ENCODE peak calls at places on chromosomes 6 and 20, in ten cellular contexts. A is Kasumi-1; T is Caki2; J is activated CD4-positive, alpha-beta T cell treated with anti-CD3 and anti-CD28 coated beads, Interleukin-2, amount 10 ng/mL, durations not matched to agents 24 days and 14 days; X is Peyer's patch; U is amygdala; R is amniotic stem cell; O is activated T-cell treated with anti-CD3 and anti-CD28 coated beads for 1 hour; W is A549; P is nucleus accumbens. G is an unnamed sample.

GRCh38 chr20:32651537-32651936 is 22.2 kb downstream of the C20orf203 start:
- DNase-seq in P (no peak), A (peak; percentile 31), U (no peak), O (no peak), T (no peak), W (no peak), X (no peak), R (no peak), J (no peak), G (no peak)

GRCh38 chr6:103081126-103081525 is 1687.6 kb downstream of the GRIK2 start:
- DNase-seq in R (no peak), U (no peak), O (no peak), J (no peak), X (no peak), T (no peak), W (no peak), P (no peak), A (no peak), G (no peak)

GRCh38 chr6:134493789-134494188 is 175.9 kb upstream of the SGK1 start:
- DNase-seq in X (no peak), W (no peak), O (no peak), T (no peak), A (no peak), J (no peak), P (no peak), R (no peak), U (no peak), G (no peak)

GRCh38 chr6:137303436-137303835 is 84.3 kb upstream of the IFNGR1 start:
- DNase-seq in A (no peak), X (no peak), R (no peak), J (no peak), P (no peak), U (no peak), W (no peak), O (no peak), T (no peak), G (no peak)

GRCh38 chr6:95232477-95232876 is 344.9 kb upstream of the MANEA start:
- DNase-seq in A (no peak), P (no peak), J (no peak), U (no peak), T (no peak), W (no peak), O (no peak), X (no peak), R (no peak), G (no peak)

GRCh38 chr6:17197607-17198006 is 83.6 kb upstream of the RBM24 start:
- DNase-seq in P (no peak), U (no peak), X (no peak), W (no peak), O (no peak), J (no peak), T (no peak), R (no peak), A (no peak), G (no peak)

GRCh38 chr6:27472182-27472616 is 706 bp downstream of the ZNF184 start:
- DNase-seq in A (peak; percentile 73), J (peak; percentile 89), O (peak; percentile 34), R (peak; percentile 41), X (peak; percentile 74), P (no peak), T (no peak), W (peak; percentile 82), U (no peak), G (no peak)

GRCh38 chr6:21537660-21538059 is 55.9 kb upstream of the SOX4 start:
- DNase-seq in U (no peak), A (no peak), X (no peak), T (no peak), W (no peak), O (no peak), J (no peak), R (no peak), P (no peak), G (no peak)

GRCh38 chr6:53524455-53524815 is 20.5 kb downstream of the GCLC start:
- DNase-seq in U (no peak), A (no peak), P (no peak), O (no peak), W (peak; percentile 51), X (no peak), T (peak; percentile 22), R (peak; percentile 53), J (no peak), G (no peak)

GRCh38 chr20:35821807-35822242 is 50.0 kb downstream of the PHF20 start:
- DNase-seq in P (no peak), J (no peak), R (no peak), T (peak; percentile 40), A (no peak), X (no peak), U (no peak), W (peak; percentile 18), O (no peak), G (no peak)

GRCh38 chr20:728022-728944 is 40.0 kb downstream of the SLC52A3 start:
- DNase-seq in R (no peak), W (peak; percentile 80), X (no peak), O (peak; percentile 33), A (peak; percentile 54), J (peak; percentile 79), T (peak; percentile 81), P (no peak), U (no peak), G (no peak)

G was measured in activated effector memory CD4-positive, alpha-beta T cell treated with Interleukin-2 at 50 U/mL for 16 hours.